ENCODE peak calls at places on chromosomes 1 and 21, in five cellular contexts. N, K, V, W and J are unnamed samples.

GRCh38 chr1:117341123-117341522 is 26.1 kb upstream of the MAN1A2 start:
- DNase-seq in V (no peak), N (no peak), W (no peak), K (no peak), J (no peak)

GRCh38 chr21:43921602-43921978 is 56.6 kb downstream of the AGPAT3 start:
- DNase-seq in K (no peak), N (no peak), W (no peak), V (no peak), J (no peak)

GRCh38 chr1:156104861-156105546 is 9.5 kb upstream of the LMNA start:
- DNase-seq in N (peak; percentile 70), W (no peak), K (peak; percentile 86), V (peak; percentile 73), J (no peak)

GRCh38 chr1:178055093-178055492 is 38.8 kb upstream of the RASAL2 start:
- DNase-seq in V (no peak), K (peak; percentile 57), W (peak; percentile 59), N (peak; percentile 48), J (no peak)

GRCh38 chr1:39919545-39919944 is 17.8 kb upstream of the MYCL start:
- DNase-seq in K (peak; percentile 78), N (peak; percentile 67), W (peak; percentile 61), V (peak; percentile 52), J (peak; percentile 15)

GRCh38 chr1:207007352-207008033 is 25.1 kb downstream of the C1orf116 start:
- DNase-seq in K (peak; percentile 90), V (peak; percentile 95), N (peak; percentile 80), W (peak; percentile 83), J (peak; percentile 60)

GRCh38 chr1:19411612-19412011 is 73.7 kb downstream of the CAPZB start:
- DNase-seq in N (no peak), V (no peak), W (no peak), K (no peak), J (no peak)

GRCh38 chr1:206506803-206507394 is 432 bp upstream of the RASSF5 start:
- DNase-seq in V (no peak), N (no peak), K (peak; percentile 33), W (no peak), J (no peak)

GRCh38 chr1:111274653-111275052 is 16.0 kb upstream of the CHIA start:
- DNase-seq in K (peak; percentile 5), V (no peak), N (peak; percentile 48), W (no peak), J (no peak)

GRCh38 chr1:40386796-40387195 is 13.3 kb downstream of the SMAP2 start:
- DNase-seq in N (no peak), K (no peak), V (no peak), W (no peak), J (no peak)

GRCh38 chr1:173297798-173298391 is 90.8 kb upstream of the TNFSF4 start:
- DNase-seq in W (no peak), V (no peak), N (no peak), K (no peak), J (no peak)

GRCh38 chr1:62247391-62248168 is 52.9 kb downstream of the L1TD1 start:
- DNase-seq in K (no peak), V (no peak), N (no peak), W (no peak), J (no peak)

GRCh38 chr1:2548068-2548589 is 8.0 kb upstream of the TNFRSF14 start:
- DNase-seq in K (peak; percentile 87), V (peak; percentile 40), W (peak; percentile 85), N (peak; percentile 57), J (no peak)

GRCh38 chr1:108831225-108831624 is 25.7 kb downstream of the AKNAD1 start:
- DNase-seq in V (peak; percentile 61), K (peak; percentile 92), N (peak; percentile 92), W (no peak), J (no peak)

GRCh38 chr21:45309069-45309521 is 21.4 kb upstream of the POFUT2 start:
- DNase-seq in N (peak; percentile 72), K (peak; percentile 51), V (no peak), W (peak; percentile 62), J (no peak)

GRCh38 chr1:117815926-117816325 is 113.5 kb downstream of the GDAP2 start:
- DNase-seq in W (no peak), V (no peak), K (no peak), N (no peak), J (no peak)

GRCh38 chr1:8825985-8826481 is 8.6 kb upstream of the RERE start:
- DNase-seq in K (peak; percentile 90), N (peak; percentile 92), W (no peak), V (peak; percentile 84), J (no peak)

GRCh38 chr21:41727784-41728763 is 38.8 kb downstream of the RIPK4 start:
- DNase-seq in V (no peak), K (no peak), N (no peak), W (no peak), J (no peak)

GRCh38 chr1:207309775-207310273 is 11.7 kb upstream of the CD55 start:
- DNase-seq in N (peak; percentile 61), W (peak; percentile 65), K (peak; percentile 74), V (peak; percentile 50), J (no peak)

GRCh38 chr21:38266732-38267131 is 9.9 kb downstream of the KCNJ15 start:
- DNase-seq in N (peak; percentile 98), W (no peak), K (peak; percentile 85), V (peak; percentile 57), J (no peak)

GRCh38 chr1:66207484-66207883 is 326.5 kb upstream of the SGIP1 start:
- DNase-seq in V (peak; percentile 21), W (no peak), N (peak; percentile 68), K (peak; percentile 60), J (no peak)

GRCh38 chr1:102978874-102979273 is 129.4 kb downstream of the COL11A1 start:
- DNase-seq in W (no peak), N (no peak), V (no peak), K (no peak), J (no peak)

GRCh38 chr1:186155594-186155993 is 219.5 kb downstream of the TPR start:
- DNase-seq in K (peak; percentile 85), W (peak; percentile 11), V (peak; percentile 75), N (peak; percentile 89), J (peak; percentile 40)

GRCh38 chr1:212225416-212225815 is 59.8 kb upstream of the PPP2R5A start:
- DNase-seq in V (no peak), W (no peak), K (no peak), N (no peak), J (no peak)

GRCh38 chr21:17636711-17637110 is 24.0 kb upstream of the BTG3 start:
- DNase-seq in N (peak; percentile 39), V (no peak), K (no peak), W (no peak), J (no peak)

GRCh38 chr1:228850141-228851100 is 115.1 kb downstream of the RHOU start:
- DNase-seq in W (no peak), K (no peak), N (no peak), V (no peak), J (no peak)

GRCh38 chr1:169112241-169112640 is 5.8 kb downstream of the ATP1B1 start:
- DNase-seq in N (no peak), V (peak; percentile 30), W (no peak), K (peak; percentile 76), J (no peak)

GRCh38 chr1:172321429-172321828 is 99.1 kb upstream of the C1orf105 start:
- DNase-seq in K (peak; percentile 76), N (peak; percentile 74), W (no peak), V (peak; percentile 37), J (no peak)

GRCh38 chr1:214548988-214549387 is 2.4 kb downstream of the PTPN14 start:
- DNase-seq in V (peak; percentile 69), N (peak; percentile 73), K (peak; percentile 78), W (peak; percentile 28), J (no peak)

GRCh38 chr1:229121845-229122436 is 149.0 kb upstream of the RAB4A start:
- DNase-seq in V (no peak), W (no peak), N (no peak), K (no peak), J (no peak)

DNA sequence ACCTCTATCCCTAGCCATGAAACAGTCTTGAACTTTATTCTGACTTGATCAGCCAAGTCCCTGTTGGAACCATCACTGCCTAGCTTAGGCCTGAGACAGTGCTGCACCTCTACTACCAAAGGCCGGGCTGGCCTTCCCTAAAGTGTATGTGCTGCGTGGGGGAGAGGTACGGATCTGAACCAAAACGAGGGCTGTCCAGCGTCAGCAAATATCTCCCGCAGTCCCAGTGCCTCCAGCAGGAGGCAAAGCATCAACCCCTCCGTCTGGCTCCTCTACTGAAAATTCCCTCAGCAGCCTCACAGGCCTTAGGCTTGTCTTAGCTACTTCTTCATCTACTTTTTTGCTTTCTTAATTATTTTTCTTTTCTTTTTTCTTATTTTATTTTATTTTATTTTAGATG is 33.3 kb upstream of the KIF26B start:
- DNase-seq in N (no peak), K (no peak), V (no peak), W (no peak), J (no peak)
- TF ChIP-seq CTCF in N (no peak), K (no peak), V (peak; percentile 12), W (no peak), J (no peak)

GRCh38 chr1:6143392-6143791 is 36.7 kb downstream of the CHD5 start:
- DNase-seq in W (no peak), V (no peak), N (no peak), K (no peak), J (no peak)

GRCh38 chr1:6140413-6140812 is 39.7 kb downstream of the CHD5 start:
- DNase-seq in W (no peak), N (no peak), V (no peak), K (no peak), J (no peak)

GRCh38 chr1:6142734-6143133 is 37.4 kb downstream of the CHD5 start:
- DNase-seq in W (no peak), N (no peak), V (no peak), K (no peak), J (no peak)

GRCh38 chr1:6142036-6142621 is 38.0 kb downstream of the CHD5 start:
- DNase-seq in N (no peak), K (no peak), V (no peak), W (no peak), J (no peak)

GRCh38 chr1:6141601-6142000 is 38.5 kb downstream of the CHD5 start:
- DNase-seq in N (no peak), W (no peak), V (no peak), K (no peak), J (no peak)
- TF ChIP-seq CTCF in N (no peak), W (no peak), V (peak; percentile 42), K (peak; percentile 6), J (no peak)

GRCh38 chr1:90831910-90832309 is 114.8 kb upstream of the BARHL2 start:
- DNase-seq in K (peak; percentile 2), V (no peak), W (no peak), N (no peak), J (no peak)
- TF ChIP-seq CTCF in K (no peak), V (no peak), W (no peak), N (no peak), J (no peak)

DNA sequence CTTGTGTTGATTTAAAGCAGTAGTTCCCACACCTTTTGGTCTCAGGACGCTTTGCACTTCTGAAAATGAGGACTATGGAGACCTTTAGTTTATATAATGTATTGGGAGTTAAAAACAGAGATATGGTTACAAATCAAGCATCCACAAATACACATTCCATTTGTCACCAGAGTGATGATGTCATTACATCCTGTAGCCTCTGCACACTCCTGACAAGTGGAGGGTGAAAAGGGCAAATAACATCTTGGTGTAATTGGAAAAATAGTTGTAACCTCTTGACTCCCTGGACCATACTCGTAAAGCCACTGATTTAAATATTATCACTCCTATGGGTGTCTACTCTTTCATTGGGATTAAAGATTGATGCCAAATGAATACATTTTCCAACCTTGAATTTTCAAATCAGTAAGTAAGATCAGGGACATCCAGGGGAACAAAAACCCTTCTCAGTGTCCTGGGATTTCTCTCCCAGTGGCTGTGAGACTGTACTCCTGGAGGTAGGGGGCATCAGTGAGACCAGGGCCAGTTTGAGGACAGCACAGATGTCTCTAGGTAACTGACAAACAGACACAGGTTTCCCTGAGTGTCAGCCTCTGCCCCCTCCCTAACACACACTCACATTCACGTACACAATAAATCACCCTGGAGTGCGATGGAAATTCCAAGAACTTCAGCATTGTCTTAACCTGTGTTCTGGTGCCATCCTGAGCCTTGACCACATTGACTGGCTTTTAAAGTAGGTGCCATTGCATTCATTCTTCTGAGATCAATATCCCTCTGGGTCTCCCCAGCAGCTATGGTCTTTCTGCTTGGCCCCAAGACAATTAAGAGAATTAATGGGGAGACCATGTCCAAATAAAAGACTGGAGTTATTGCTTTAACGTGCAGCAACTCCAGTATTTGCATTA is 63.0 kb downstream of the NR5A2 start:
- DNase-seq in N (peak; percentile 9), K (peak; percentile 37), V (no peak), W (no peak), J (no peak)
- TF ChIP-seq CTCF in N (peak; percentile 24), K (peak; percentile 4), V (peak; percentile 36), W (peak; percentile 24), J (peak; percentile 4)